ENCODE peak calls at places on chromosomes 1 and 21, in six cellular contexts. One of them, this sample, is unnamed. For H3K36me3 and H3K9me3, the result is how much of the 10 kb centered on the place peaks cover.

GRCh38 chr21:41442496-41443186 is 16.6 kb downstream of the MX1 start:
- DNase-seq in astrocyte: peak
- DNase-seq in adrenal gland: no peak
- DNase-seq in psoas muscle: no peak
- DNase-seq in suprapubic skin: no peak
- DNase-seq in H1: no peak
- DNase-seq in this sample: no peak

GRCh38 chr1:45325816-45326506 is 734 bp upstream of the HPDL start:
- DNase-seq in astrocyte: no peak
- DNase-seq in adrenal gland: no peak
- DNase-seq in suprapubic skin: peak
- DNase-seq in psoas muscle: no peak
- DNase-seq in H1: no peak
- DNase-seq in this sample: no peak

GRCh38 chr1:192608671-192609070 is 27.3 kb upstream of the RGS13 start:
- DNase-seq in H1: no peak
- DNase-seq in astrocyte: no peak
- DNase-seq in psoas muscle: no peak
- DNase-seq in suprapubic skin: no peak
- DNase-seq in adrenal gland: no peak
- DNase-seq in this sample: no peak

GRCh38 chr1:62401034-62401433 is 35.8 kb upstream of the USP1 start:
- DNase-seq in psoas muscle: no peak
- DNase-seq in suprapubic skin: no peak
- DNase-seq in adrenal gland: no peak
- DNase-seq in H1: no peak
- DNase-seq in astrocyte: no peak
- DNase-seq in this sample: no peak

GRCh38 chr1:209168204-209168603 is 415.3 kb upstream of the CAMK1G start:
- DNase-seq in psoas muscle: no peak
- DNase-seq in astrocyte: peak
- DNase-seq in adrenal gland: peak
- DNase-seq in H1: no peak
- DNase-seq in suprapubic skin: no peak
- DNase-seq in this sample: no peak

GRCh38 chr21:16377857-16378256 is 648.1 kb downstream of the USP25 start:
- DNase-seq in adrenal gland: no peak
- DNase-seq in psoas muscle: no peak
- DNase-seq in astrocyte: peak
- DNase-seq in suprapubic skin: no peak
- DNase-seq in H1: no peak
- DNase-seq in this sample: no peak

GRCh38 chr1:37901893-37902225 is 42.5 kb upstream of the MTF1 start:
- DNase-seq in adrenal gland: no peak
- DNase-seq in suprapubic skin: no peak
- DNase-seq in H1: no peak
- DNase-seq in astrocyte: no peak
- DNase-seq in psoas muscle: no peak
- DNase-seq in this sample: no peak

GRCh38 chr1:245179706-245180105 is 24.9 kb downstream of the KIF26B start:
- DNase-seq in adrenal gland: no peak
- DNase-seq in H1: no peak
- DNase-seq in astrocyte: no peak
- DNase-seq in psoas muscle: no peak
- DNase-seq in suprapubic skin: no peak
- DNase-seq in this sample: no peak

GRCh38 chr1:55070765-55071164 is 31.4 kb downstream of the PCSK9 start:
- DNase-seq in H1: no peak
- DNase-seq in adrenal gland: no peak
- DNase-seq in astrocyte: no peak
- DNase-seq in suprapubic skin: no peak
- DNase-seq in psoas muscle: peak
- DNase-seq in this sample: no peak
- H3K36me3 ChIP-seq in H1: half or more
- H3K36me3 ChIP-seq in adrenal gland: under half
- H3K36me3 ChIP-seq in astrocyte: under half
- H3K36me3 ChIP-seq in suprapubic skin: half or more
- H3K36me3 ChIP-seq in psoas muscle: half or more
- H3K36me3 ChIP-seq in this sample: under half

GRCh38 chr1:159783724-159784123 is 3.0 kb downstream of the DUSP23 start:
- DNase-seq in suprapubic skin: no peak
- DNase-seq in psoas muscle: no peak
- DNase-seq in adrenal gland: no peak
- DNase-seq in astrocyte: no peak
- DNase-seq in H1: no peak
- DNase-seq in this sample: no peak

GRCh38 chr1:159779403-159779851 is 1.3 kb upstream of the DUSP23 start:
- DNase-seq in psoas muscle: peak
- DNase-seq in astrocyte: peak
- DNase-seq in H1: no peak
- DNase-seq in adrenal gland: peak
- DNase-seq in suprapubic skin: no peak
- DNase-seq in this sample: no peak

GRCh38 chr1:159778266-159778665 is 2.5 kb upstream of the DUSP23 start:
- DNase-seq in suprapubic skin: no peak
- DNase-seq in adrenal gland: no peak
- DNase-seq in psoas muscle: no peak
- DNase-seq in astrocyte: no peak
- DNase-seq in H1: no peak
- DNase-seq in this sample: no peak

GRCh38 chr1:159780583-159781582 is at the start of gene DUSP23:
- DNase-seq in adrenal gland: peak
- DNase-seq in astrocyte: peak
- DNase-seq in psoas muscle: peak
- DNase-seq in suprapubic skin: peak
- DNase-seq in H1: peak
- DNase-seq in this sample: peak

GRCh38 chr1:159781992-159782391 is 1.2 kb downstream of the DUSP23 start:
- DNase-seq in astrocyte: no peak
- DNase-seq in adrenal gland: no peak
- DNase-seq in psoas muscle: peak
- DNase-seq in suprapubic skin: no peak
- DNase-seq in H1: no peak
- DNase-seq in this sample: no peak
- H3K4me3 ChIP-seq in astrocyte: no peak
- H3K4me3 ChIP-seq in adrenal gland: no peak
- H3K4me3 ChIP-seq in psoas muscle: peak
- H3K4me3 ChIP-seq in suprapubic skin: peak
- H3K4me3 ChIP-seq in H1: no peak
- H3K4me3 ChIP-seq in this sample: peak

GRCh38 chr1:42240964-42241755 is 76.6 kb upstream of the GUCA2A start:
- DNase-seq in astrocyte: peak
- DNase-seq in psoas muscle: no peak
- DNase-seq in H1: no peak
- DNase-seq in suprapubic skin: no peak
- DNase-seq in adrenal gland: no peak
- DNase-seq in this sample: no peak
- H3K9me3 ChIP-seq in astrocyte: under half
- H3K9me3 ChIP-seq in psoas muscle: under half
- H3K9me3 ChIP-seq in H1: under half
- H3K9me3 ChIP-seq in suprapubic skin: under half
- H3K9me3 ChIP-seq in adrenal gland: under half
- H3K9me3 ChIP-seq in this sample: under half

GRCh38 chr1:89112871-89113613 is 12.9 kb downstream of the GBP2 start:
- DNase-seq in astrocyte: no peak
- DNase-seq in adrenal gland: no peak
- DNase-seq in psoas muscle: no peak
- DNase-seq in suprapubic skin: no peak
- DNase-seq in H1: no peak
- DNase-seq in this sample: no peak
- H3K36me3 ChIP-seq in astrocyte: under half
- H3K36me3 ChIP-seq in adrenal gland: under half
- H3K36me3 ChIP-seq in psoas muscle: half or more
- H3K36me3 ChIP-seq in suprapubic skin: half or more
- H3K36me3 ChIP-seq in H1: under half
- H3K36me3 ChIP-seq in this sample: under half

DNA sequence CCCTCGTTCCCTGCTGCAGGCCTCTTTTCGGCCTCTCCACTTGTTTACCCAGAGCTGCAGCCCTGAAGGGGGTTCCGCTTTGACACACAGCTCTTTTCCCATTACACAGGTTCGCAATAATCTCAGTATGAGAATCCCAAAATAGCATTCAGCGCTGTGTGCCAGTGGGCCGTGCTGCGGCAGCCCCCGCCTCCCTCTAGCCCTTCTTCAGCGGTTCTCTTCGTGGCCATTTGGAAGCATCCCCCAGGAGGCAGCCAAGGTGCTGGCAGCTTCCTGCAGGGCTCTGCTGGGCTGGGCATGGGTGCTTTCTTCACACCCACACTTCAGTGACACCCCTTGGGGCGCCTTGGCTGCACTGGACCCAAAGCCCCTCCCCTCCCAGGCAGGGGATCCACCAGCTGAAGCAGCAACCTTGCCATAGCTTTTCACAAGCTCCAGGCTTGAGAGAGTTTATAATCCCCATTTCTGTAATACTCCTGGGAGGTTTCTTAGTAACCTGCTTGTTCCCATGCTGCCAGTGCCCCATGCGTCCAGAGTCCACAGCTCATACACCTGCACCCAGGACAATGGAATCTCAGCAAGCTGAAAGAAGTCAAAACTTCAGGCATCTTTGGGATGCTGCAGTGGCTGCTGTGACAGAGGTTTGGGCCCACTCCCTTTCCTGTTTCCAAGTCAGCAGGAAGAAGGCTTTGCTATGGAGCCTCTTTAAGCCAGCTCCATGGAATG is 8.1 kb downstream of the NCF2 start:
- DNase-seq in adrenal gland: no peak
- DNase-seq in astrocyte: no peak
- DNase-seq in H1: no peak
- DNase-seq in suprapubic skin: no peak
- DNase-seq in psoas muscle: no peak
- DNase-seq in this sample: no peak
- H3K4me3 ChIP-seq in adrenal gland: no peak
- H3K4me3 ChIP-seq in astrocyte: no peak
- H3K4me3 ChIP-seq in H1: no peak
- H3K4me3 ChIP-seq in suprapubic skin: no peak
- H3K4me3 ChIP-seq in psoas muscle: no peak
- H3K4me3 ChIP-seq in this sample: no peak

GRCh38 chr21:28068455-28069358 is 924.0 kb downstream of the LTN1 start:
- DNase-seq in H1: no peak
- DNase-seq in suprapubic skin: no peak
- DNase-seq in psoas muscle: peak
- DNase-seq in astrocyte: no peak
- DNase-seq in adrenal gland: no peak
- DNase-seq in this sample: no peak
- H3K9me3 ChIP-seq in H1: under half
- H3K9me3 ChIP-seq in suprapubic skin: under half
- H3K9me3 ChIP-seq in psoas muscle: under half
- H3K9me3 ChIP-seq in astrocyte: under half
- H3K9me3 ChIP-seq in adrenal gland: under half
- H3K9me3 ChIP-seq in this sample: under half

DNA sequence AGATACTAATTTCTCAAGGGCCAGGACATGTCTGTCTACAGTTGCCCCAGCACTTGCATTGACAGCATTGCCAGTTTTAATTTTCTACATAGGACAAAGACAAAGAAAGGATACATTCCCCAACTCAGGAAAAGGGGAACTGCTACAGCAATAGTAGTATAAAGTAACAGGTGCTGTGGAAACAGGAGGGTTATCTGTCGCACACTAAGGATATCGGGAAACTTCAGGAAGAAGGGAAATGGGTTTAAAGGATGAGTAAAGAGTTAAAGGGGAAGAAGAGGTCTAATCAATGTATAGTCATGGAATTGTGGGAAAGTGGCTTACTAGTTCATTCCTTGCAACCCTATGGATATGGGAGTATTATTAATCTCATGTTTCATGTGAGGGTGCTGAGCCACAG is 16.2 kb downstream of the SYNC start:
- DNase-seq in astrocyte: no peak
- DNase-seq in psoas muscle: no peak
- DNase-seq in adrenal gland: no peak
- DNase-seq in H1: no peak
- DNase-seq in suprapubic skin: no peak
- DNase-seq in this sample: no peak
- H3K36me3 ChIP-seq in astrocyte: under half
- H3K36me3 ChIP-seq in psoas muscle: half or more
- H3K36me3 ChIP-seq in adrenal gland: under half
- H3K36me3 ChIP-seq in H1: under half
- H3K36me3 ChIP-seq in suprapubic skin: under half
- H3K36me3 ChIP-seq in this sample: under half